ENCODE peak calls at places on chromosomes 1 and 21, in four cellular contexts. A is IMR-90, G is mesendoderm, L is H1. B is an unnamed sample.
A peak's percentile ranks its signal among the peaks of the same experiment; 100 is the strongest.

GRCh38 chr1:227378876-227379554 is 60.7 kb upstream of the CDC42BPA start:
- DNase-seq in L (no peak), G (no peak), A (no peak), B (no peak)

GRCh38 chr1:36567601-36568341 is 85.1 kb upstream of the CSF3R start:
- DNase-seq in A (no peak), L (no peak), G (no peak), B (peak; percentile 17)

GRCh38 chr1:155207578-155208405 is at the start of gene THBS3:
- DNase-seq in L (no peak), A (peak; percentile 12), G (peak; percentile 76), B (peak; percentile 64)

GRCh38 chr1:113747376-113747775 is 11.9 kb downstream of the PHTF1 start:
- DNase-seq in A (peak; percentile 36), L (no peak), G (no peak), B (no peak)

GRCh38 chr1:1629430-1630190 is 2.4 kb upstream of the MMP23B start:
- DNase-seq in G (peak; percentile 83), A (no peak), L (no peak), B (no peak)

GRCh38 chr1:50421768-50422674 is 1.2 kb downstream of the DMRTA2 start:
- DNase-seq in L (no peak), G (peak; percentile 53), A (no peak), B (peak; percentile 45)

GRCh38 chr1:83959824-83960441 is 39.0 kb downstream of the TTLL7 start:
- DNase-seq in A (peak; percentile 79), G (no peak), L (no peak), B (no peak)

GRCh38 chr1:61131716-61132115 is 49.4 kb downstream of the NFIA start:
- DNase-seq in A (peak; percentile 48), L (no peak), G (no peak), B (no peak)

GRCh38 chr1:64236584-64236983 is 33.2 kb downstream of the UBE2U start:
- DNase-seq in L (no peak), G (no peak), A (no peak), B (no peak)

GRCh38 chr1:161200992-161201827 is 957 bp upstream of the NDUFS2 start:
- DNase-seq in G (no peak), L (no peak), A (peak; percentile 69), B (no peak)

GRCh38 chr1:114753143-114753542 is 4.6 kb downstream of the CSDE1 start:
- DNase-seq in A (no peak), G (no peak), L (no peak), B (no peak)

GRCh38 chr1:202234331-202235002 is 40.9 kb downstream of the LGR6 start:
- DNase-seq in L (no peak), A (peak; percentile 37), G (peak; percentile 82), B (no peak)

GRCh38 chr1:181451661-181452060 is 31.7 kb upstream of the CACNA1E start:
- DNase-seq in G (peak; percentile 39), A (no peak), L (no peak), B (no peak)
- H4K5ac ChIP-seq in G (no peak overlapping the region), A (no peak overlapping the region), L (no peak overlapping the region), B (no peak overlapping the region)

GRCh38 chr21:45154511-45155508 is 80.4 kb downstream of the ADARB1 start:
- DNase-seq in L (peak; percentile 29), A (peak; percentile 87), G (peak; percentile 88), B (peak; percentile 62)
- H4K5ac ChIP-seq in L (no peak overlapping the region), A (no peak overlapping the region), G (no peak overlapping the region), B (no peak overlapping the region)

GRCh38 chr1:43296207-43296606 is 4.6 kb upstream of the TIE1 start:
- DNase-seq in A (no peak), L (no peak), G (no peak), B (no peak)
- H4K5ac ChIP-seq in A (no peak overlapping the region), L (peak overlapping the region; percentile 52), G (no peak overlapping the region), B (no peak overlapping the region)

DNA sequence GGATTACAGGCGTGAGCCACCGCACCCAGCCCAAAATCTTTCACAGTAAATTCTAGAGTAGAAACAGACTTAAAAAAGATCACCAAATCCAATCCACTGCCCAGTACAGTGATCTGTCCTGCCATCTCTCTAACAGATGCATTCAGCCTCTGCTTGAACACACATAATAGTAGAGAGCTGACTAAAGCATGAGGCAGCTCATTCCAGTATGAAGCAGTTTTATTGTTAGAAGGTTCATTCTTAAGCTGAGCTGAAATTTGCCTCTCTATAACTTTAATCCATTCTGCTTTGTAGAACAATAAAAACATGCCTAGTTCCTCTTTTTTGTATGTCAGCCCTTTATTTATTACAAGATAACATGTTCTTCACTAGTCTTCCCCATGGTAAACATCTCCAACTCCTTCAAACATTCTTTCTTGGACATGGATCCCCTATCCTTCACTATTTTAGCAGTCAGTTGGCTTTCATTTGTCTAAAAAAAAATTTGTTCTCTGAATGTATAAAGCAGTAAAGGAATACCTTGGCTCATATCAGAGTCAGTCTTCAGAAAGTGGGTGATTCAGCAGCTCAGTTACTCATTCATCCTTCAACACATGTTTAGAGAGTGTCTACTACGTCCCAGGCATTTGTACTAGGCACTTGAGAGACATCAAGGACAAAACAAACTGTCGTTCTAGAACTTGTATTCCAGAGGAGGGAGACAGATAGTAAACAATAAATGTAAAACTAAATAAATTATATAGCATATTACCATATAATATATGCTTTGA is 10.7 kb upstream of the PTBP2 start:
- DNase-seq in A (peak; percentile 69), L (no peak), G (no peak), B (no peak)
- H4K5ac ChIP-seq in A (no peak overlapping the region), L (no peak overlapping the region), G (no peak overlapping the region), B (no peak overlapping the region)

GRCh38 chr1:48495911-48496310 is 23.9 kb upstream of the SPATA6 start:
- DNase-seq in G (no peak), L (no peak), A (no peak), B (no peak)
- H4K5ac ChIP-seq in G (no peak overlapping the region), L (no peak overlapping the region), A (no peak overlapping the region), B (no peak overlapping the region)

DNA sequence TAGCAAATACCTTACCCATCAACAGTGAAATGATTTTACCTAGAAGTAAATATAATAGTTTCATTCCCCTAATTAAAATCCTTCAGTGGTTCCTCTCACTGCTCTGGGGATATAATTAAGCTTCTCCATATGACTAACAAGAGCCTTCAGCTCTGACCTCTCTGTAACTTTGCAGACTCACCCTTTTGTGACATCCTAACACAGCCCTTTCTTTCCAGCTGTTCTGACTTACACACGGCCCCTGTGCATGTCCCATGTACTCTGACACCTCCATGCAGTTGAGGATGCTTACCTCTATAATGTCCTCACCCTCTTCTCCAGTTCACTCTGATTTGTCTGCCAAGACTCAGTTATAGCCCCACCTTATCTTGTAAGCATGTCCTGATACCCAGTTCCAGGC is 137.3 kb upstream of the SPAG17 start:
- DNase-seq in G (no peak), A (no peak), L (no peak), B (no peak)
- H4K5ac ChIP-seq in G (no peak overlapping the region), A (no peak overlapping the region), L (no peak overlapping the region), B (no peak overlapping the region)

GRCh38 chr1:89363196-89363595 is 663 bp upstream of the GBP6 start:
- DNase-seq in L (no peak), G (no peak), A (peak; percentile 1), B (no peak)
- H4K5ac ChIP-seq in L (no peak overlapping the region), G (no peak overlapping the region), A (no peak overlapping the region), B (no peak overlapping the region)

B was measured in H9.